ENCODE peak calls at places on chromosomes 1 and 21, in eight cellular contexts. A is ACHN; M is AG08396; J is stimulated activated CD8-positive, alpha-beta memory T cell treated with anti-CD3 and anti-CD28 coated beads, Interleukin-4, amount 100 ng/mL, for 24 hours; Z is left lung; R is central memory CD4-positive, alpha-beta T cell; U is keratinocyte; G is NCI-H2107. S is an unnamed sample.

GRCh38 chr1:9985001-9985400 is 12.0 kb upstream of the RBP7 start:
- DNase-seq in A (no peak), M (no peak), J (no peak), Z (no peak), R (no peak), U (no peak), G (no peak), S (no peak)

GRCh38 chr1:156910309-156910782 is 10.1 kb upstream of the LRRC71 start:
- DNase-seq in A (peak; percentile 36), M (peak; percentile 65), J (peak; percentile 37), Z (peak; percentile 85), R (peak; percentile 36), U (no peak), G (no peak), S (no peak)

GRCh38 chr1:42456754-42457089 is 379 bp downstream of the PPCS start:
- DNase-seq in A (peak; percentile 60), M (peak; percentile 73), J (peak; percentile 36), Z (no peak), R (no peak), U (no peak), G (peak; percentile 44), S (peak; percentile 42)

GRCh38 chr1:66261370-66261769 is 272.6 kb upstream of the SGIP1 start:
- DNase-seq in A (no peak), M (no peak), J (no peak), Z (no peak), R (no peak), U (no peak), G (no peak), S (no peak)

GRCh38 chr21:45458281-45459170 is 53.6 kb downstream of the COL18A1 start:
- DNase-seq in A (no peak), M (no peak), J (no peak), Z (peak; percentile 60), R (no peak), U (no peak), G (no peak), S (no peak)

GRCh38 chr1:223210786-223211115 is 67.7 kb upstream of the TLR5 start:
- DNase-seq in A (no peak), M (no peak), J (no peak), Z (no peak), R (no peak), U (no peak), G (no peak), S (no peak)

GRCh38 chr1:248810727-248811513 is 14.8 kb downstream of the SH3BP5L start:
- DNase-seq in A (no peak), M (peak; percentile 55), J (no peak), Z (no peak), R (no peak), U (no peak), G (no peak), S (no peak)

GRCh38 chr1:53183277-53183990 is 13.2 kb upstream of the CPT2 start:
- DNase-seq in A (no peak), M (peak; percentile 82), J (no peak), Z (no peak), R (no peak), U (no peak), G (no peak), S (no peak)

GRCh38 chr1:7063981-7064380 is 278.7 kb downstream of the CAMTA1 start:
- DNase-seq in A (no peak), M (no peak), J (no peak), Z (no peak), R (no peak), U (no peak), G (no peak), S (no peak)

GRCh38 chr1:208137144-208137682 is 107.0 kb downstream of the PLXNA2 start:
- DNase-seq in A (no peak), M (no peak), J (no peak), Z (no peak), R (no peak), U (no peak), G (peak; percentile 79), S (no peak)

GRCh38 chr1:183191833-183192232 is 5.8 kb downstream of the LAMC2 start:
- DNase-seq in A (peak; percentile 33), M (peak; percentile 81), J (no peak), Z (no peak), R (no peak), U (peak; percentile 58), G (no peak), S (no peak)

GRCh38 chr1:175889044-175889443 is 145.6 kb upstream of the TNR start:
- DNase-seq in A (no peak), M (no peak), J (no peak), Z (no peak), R (no peak), U (no peak), G (no peak), S (no peak)

GRCh38 chr1:2980849-2981248 is 40.4 kb upstream of the ACTRT2 start:
- DNase-seq in A (no peak), M (no peak), J (no peak), Z (no peak), R (no peak), U (no peak), G (no peak), S (no peak)

GRCh38 chr1:91697322-91698260 is 188.4 kb downstream of the TGFBR3 start:
- DNase-seq in A (no peak), M (no peak), J (peak; percentile 18), Z (no peak), R (peak; percentile 58), U (no peak), G (no peak), S (no peak)